ENCODE peak calls at places on chromosomes 13 and 19, in nine cellular contexts. P, M, K, O, C, G, Z, I and W are unnamed samples.

GRCh38 chr13:78660130-78660857 is 1.3 kb upstream of the OBI1 start:
- DNase-seq in P (no peak), M (peak; percentile 58), K (peak; percentile 11), O (peak; percentile 10), C (peak; percentile 7), G (no peak), Z (peak; percentile 43), I (no peak), W (no peak)

GRCh38 chr19:44813331-44814131 is 4.6 kb downstream of the BCAM start:
- DNase-seq in P (no peak), M (no peak), K (no peak), O (no peak), C (no peak), G (no peak), Z (no peak), I (no peak), W (no peak)

GRCh38 chr19:38877781-38878574 is at the start of gene RINL:
- DNase-seq in P (no peak), M (peak; percentile 80), K (peak; percentile 71), O (no peak), C (no peak), G (peak; percentile 87), Z (no peak), I (no peak), W (peak; percentile 60)

GRCh38 chr19:2469102-2469914 is 6.6 kb upstream of the GADD45B start:
- DNase-seq in P (no peak), M (peak; percentile 71), K (no peak), O (peak; percentile 81), C (peak; percentile 55), G (no peak), Z (peak; percentile 87), I (peak; percentile 59), W (no peak)

GRCh38 chr13:113178070-113178895 is 19.8 kb downstream of the PROZ start:
- DNase-seq in P (no peak), M (no peak), K (no peak), O (peak; percentile 95), C (peak; percentile 70), G (no peak), Z (peak; percentile 95), I (peak; percentile 79), W (no peak)

GRCh38 chr13:114179087-114179658 is at the start of gene CFAP97D2:
- DNase-seq in P (no peak), M (no peak), K (no peak), O (no peak), C (no peak), G (no peak), Z (no peak), I (no peak), W (no peak)

GRCh38 chr19:18744019-18744418 is 47.1 kb downstream of the COMP start:
- DNase-seq in P (no peak), M (no peak), K (no peak), O (no peak), C (no peak), G (peak; percentile 45), Z (no peak), I (no peak), W (no peak)

GRCh38 chr13:111449041-111449440 is 128.6 kb downstream of the TEX29 start:
- DNase-seq in P (no peak), M (no peak), K (no peak), O (no peak), C (no peak), G (no peak), Z (peak; percentile 49), I (no peak), W (no peak)

GRCh38 chr19:28066988-28067387 is 1146.0 kb downstream of the UQCRFS1 start:
- DNase-seq in P (no peak), M (no peak), K (no peak), O (no peak), C (no peak), G (no peak), Z (no peak), I (no peak), W (no peak)

GRCh38 chr19:38662508-38663155 is 15.2 kb downstream of the ACTN4 start:
- DNase-seq in P (no peak), M (no peak), K (no peak), O (no peak), C (no peak), G (no peak), Z (no peak), I (no peak), W (no peak)

GRCh38 chr13:28077231-28077630 is 23.1 kb downstream of the FLT3 start:
- DNase-seq in P (no peak), M (no peak), K (no peak), O (no peak), C (no peak), G (no peak), Z (no peak), I (no peak), W (no peak)

GRCh38 chr13:113374511-113375175 is 10.7 kb upstream of the GRTP1 start:
- DNase-seq in P (no peak), M (no peak), K (no peak), O (no peak), C (no peak), G (no peak), Z (no peak), I (no peak), W (no peak)

GRCh38 chr13:46529509-46529908 is 23.5 kb upstream of the LRCH1 start:
- DNase-seq in P (no peak), M (no peak), K (no peak), O (no peak), C (no peak), G (no peak), Z (no peak), I (no peak), W (no peak)

GRCh38 chr13:29499766-29500165 is 95.7 kb downstream of the SLC7A1 start:
- DNase-seq in P (no peak), M (no peak), K (no peak), O (no peak), C (no peak), G (no peak), Z (no peak), I (no peak), W (no peak)

GRCh38 chr13:46909037-46909436 is 12.2 kb upstream of the HTR2A start:
- DNase-seq in P (no peak), M (no peak), K (no peak), O (no peak), C (no peak), G (no peak), Z (no peak), I (no peak), W (no peak)

GRCh38 chr19:47526798-47527197 is 11.9 kb upstream of the NAPA start:
- DNase-seq in P (no peak), M (no peak), K (no peak), O (no peak), C (no peak), G (no peak), Z (no peak), I (no peak), W (no peak)